ENCODE peak calls at places on chromosomes 12 and 14, in nine cellular contexts. J is neural progenitor cell, Z is A673, Y is aorta, L is A549, U is hepatocyte, C is lower lobe of right lung, S is neuronal stem cell, K is psoas muscle. E is an unnamed sample.

GRCh38 chr12:94421868-94422740 is 37.6 kb downstream of the CEP83 start:
- DNase-seq in K (no peak), S (no peak), Z (no peak), U (no peak), Y (no peak), J (no peak), L (peak), C (no peak), E (no peak)

GRCh38 chr14:73170686-73171085 is 34.4 kb downstream of the PSEN1 start:
- DNase-seq in J (no peak), S (no peak), K (no peak), L (no peak), Y (no peak), Z (no peak), U (no peak), C (no peak), E (no peak)

GRCh38 chr14:36520601-36521525 is 831 bp upstream of the NKX2-1 start:
- DNase-seq in Y (no peak), L (peak), J (peak), S (peak), C (peak), Z (no peak), U (peak), K (no peak), E (no peak)

GRCh38 chr12:152440-152839 is 61.5 kb downstream of the SLC6A12 start:
- DNase-seq in Z (no peak), K (no peak), Y (no peak), L (no peak), J (no peak), S (no peak), U (peak), C (no peak), E (no peak)

GRCh38 chr14:35332517-35333346 is 40.5 kb downstream of the PSMA6 start:
- DNase-seq in C (no peak), Y (no peak), U (peak), L (peak), K (no peak), Z (no peak), J (no peak), S (no peak), E (no peak)

GRCh38 chr14:33617154-33617553 is 333.7 kb downstream of the EGLN3 start:
- DNase-seq in K (no peak), Y (no peak), S (no peak), Z (peak), U (peak), C (no peak), J (no peak), L (no peak), E (peak)

GRCh38 chr14:97536421-97536820 is 739.2 kb downstream of the VRK1 start:
- DNase-seq in J (no peak), S (no peak), L (no peak), Z (no peak), Y (no peak), C (no peak), U (no peak), K (no peak), E (no peak)

GRCh38 chr12:78560633-78561032 is 303.9 kb upstream of the SYT1 start:
- DNase-seq in U (no peak), L (no peak), S (no peak), C (no peak), K (no peak), Z (no peak), J (no peak), Y (no peak), E (no peak)

GRCh38 chr12:116222358-116222757 is 55.1 kb downstream of the MED13L start:
- DNase-seq in Y (no peak), U (peak), L (peak), K (no peak), Z (peak), J (no peak), C (no peak), S (no peak), E (peak)

GRCh38 chr12:84069699-84070098 is 842.9 kb downstream of the SLC6A15 start:
- DNase-seq in K (no peak), J (no peak), U (no peak), L (no peak), C (no peak), Z (no peak), Y (no peak), S (no peak), E (no peak)

GRCh38 chr14:91149462-91149861 is 35.6 kb downstream of the DGLUCY start:
- DNase-seq in Z (peak), L (peak), S (no peak), K (peak), Y (peak), C (no peak), U (peak), J (no peak), E (peak)

GRCh38 chr14:87461704-87462103 is 531.3 kb downstream of the GALC start:
- DNase-seq in Y (no peak), U (no peak), S (peak), L (no peak), Z (no peak), C (no peak), J (peak), K (no peak), E (no peak)

GRCh38 chr12:130014485-130014807 is 110.6 kb upstream of the TMEM132D start:
- DNase-seq in U (peak), J (peak), K (no peak), Y (no peak), S (peak), L (peak), C (no peak), Z (no peak), E (no peak)

GRCh38 chr12:14211829-14212455 is 153.5 kb upstream of the ATF7IP start:
- DNase-seq in S (peak), K (no peak), L (no peak), J (peak), C (no peak), U (peak), Y (no peak), Z (no peak), E (no peak)

GRCh38 chr14:26839481-26839880 is 241.6 kb upstream of the NOVA1 start:
- DNase-seq in U (no peak), Y (no peak), Z (no peak), L (no peak), S (no peak), K (no peak), C (no peak), J (no peak), E (no peak)

GRCh38 chr14:32330356-32331226 is 1.5 kb downstream of the AKAP6 start:
- DNase-seq in L (no peak), J (peak), S (peak), U (no peak), K (no peak), Z (no peak), C (no peak), Y (no peak), E (peak)

GRCh38 chr12:112261559-112261958 is 120.7 kb downstream of the HECTD4 start:
- DNase-seq in S (no peak), L (peak), J (peak), U (no peak), Z (peak), C (no peak), Y (no peak), K (no peak), E (peak)

GRCh38 chr12:9325513-9325912 is 117.3 kb upstream of the PZP start:
- DNase-seq in L (no peak), Y (no peak), S (no peak), C (no peak), J (no peak), K (no peak), U (no peak), Z (no peak), E (no peak)

GRCh38 chr12:9327307-9327706 is 119.1 kb upstream of the PZP start:
- DNase-seq in Z (no peak), C (no peak), L (no peak), K (no peak), U (no peak), S (no peak), J (no peak), Y (no peak), E (no peak)

GRCh38 chr12:9323144-9323681 is 115.0 kb upstream of the PZP start:
- DNase-seq in K (no peak), Z (no peak), J (no peak), Y (no peak), U (no peak), S (no peak), C (no peak), L (no peak), E (no peak)

GRCh38 chr12:9328065-9328464 is 119.9 kb upstream of the PZP start:
- DNase-seq in J (no peak), U (no peak), Z (no peak), S (no peak), L (no peak), K (no peak), C (no peak), Y (no peak), E (no peak)

DNA sequence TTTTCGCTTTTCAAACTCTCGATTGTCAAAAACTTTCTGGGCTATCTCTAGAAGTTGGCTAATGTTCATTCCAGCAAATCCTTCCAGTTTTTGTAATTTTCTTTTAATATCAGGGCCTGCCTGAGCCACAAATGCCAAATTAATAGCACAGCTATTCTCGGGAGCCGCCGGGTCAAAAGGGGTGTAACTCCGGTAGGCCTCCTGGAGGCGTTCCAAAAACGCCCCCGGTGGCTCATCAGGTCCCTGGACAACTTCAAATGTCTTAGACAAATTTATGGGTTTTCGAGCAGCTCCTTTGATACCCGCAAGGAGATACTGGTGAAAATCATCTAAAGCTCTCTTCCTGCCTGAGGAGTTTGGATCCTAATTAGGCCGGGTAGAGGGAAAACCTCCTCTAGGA is 117.9 kb upstream of the PZP start:
- DNase-seq in Z (no peak), L (no peak), C (no peak), J (no peak), U (no peak), Y (no peak), K (no peak), S (no peak), E (no peak)
- H3K27ac ChIP-seq in Z (no peak), L (no peak), C (peak), J (no peak), U (no peak), Y (no peak), K (no peak), S (no peak), E (no peak)

GRCh38 chr12:4824415-4824814 is 85.3 kb upstream of the KCNA1 start:
- DNase-seq in L (peak), C (no peak), S (no peak), Z (no peak), U (peak), J (no peak), K (no peak), Y (no peak), E (no peak)
- H3K4me3 ChIP-seq in L (no peak), C (no peak), S (no peak), Z (no peak), U (no peak), J (no peak), K (no peak), Y (no peak), E (no peak)

DNA sequence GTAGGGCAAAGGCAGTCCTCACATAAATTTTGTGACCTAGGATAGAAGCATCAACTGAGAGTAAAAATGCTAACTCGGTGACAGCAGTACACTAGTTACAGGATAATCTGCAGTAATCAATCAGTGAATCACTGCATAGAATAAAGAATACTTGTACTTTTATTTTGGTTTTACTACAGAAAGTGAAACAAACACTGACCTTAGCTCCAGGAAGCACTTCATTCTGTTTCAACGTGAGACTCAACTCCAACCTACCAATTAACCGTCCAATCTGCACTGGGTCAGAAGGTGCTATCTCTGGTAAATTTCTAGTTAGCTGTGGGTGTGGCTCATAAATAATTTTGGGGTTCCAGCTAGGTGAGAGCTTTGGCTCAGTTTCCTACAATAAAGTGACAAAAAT is 21.8 kb downstream of the ATG2B start:
- DNase-seq in C (no peak), J (no peak), S (no peak), L (no peak), Y (no peak), U (no peak), K (no peak), Z (no peak), E (no peak)
- H3K27ac ChIP-seq in C (no peak), J (no peak), S (no peak), L (no peak), Y (no peak), U (no peak), K (no peak), Z (no peak), E (no peak)

GRCh38 chr14:105492051-105492965 is 1.3 kb downstream of the TEDC1 start:
- DNase-seq in Y (peak), J (no peak), S (no peak), K (peak), Z (no peak), U (peak), C (peak), L (peak), E (no peak)
- H3K4me3 ChIP-seq in Y (no peak), J (peak), S (peak), K (peak), Z (peak), U (no peak), C (peak), L (peak), E (peak)

GRCh38 chr14:60647837-60648168 is 1.5 kb downstream of the SIX1 start:
- DNase-seq in Z (no peak), S (no peak), L (no peak), K (no peak), C (no peak), J (no peak), U (no peak), Y (no peak), E (peak)

GRCh38 chr14:60648169-60648933 is 926 bp downstream of the SIX1 start:
- DNase-seq in J (peak), U (peak), Z (peak), L (peak), C (peak), S (peak), Y (no peak), K (peak), E (peak)

GRCh38 chr14:60646202-60646886 is 2.9 kb downstream of the SIX1 start:
- DNase-seq in Z (peak), L (no peak), Y (no peak), K (no peak), U (no peak), J (peak), C (no peak), S (peak), E (peak)

GRCh38 chr14:60648934-60649814 is at the start of gene SIX1:
- DNase-seq in L (peak), S (peak), U (peak), C (peak), K (peak), Z (peak), J (peak), Y (peak), E (peak)

GRCh38 chr14:60647081-60647836 is 2.0 kb downstream of the SIX1 start:
- DNase-seq in Y (peak), Z (peak), C (peak), S (peak), J (peak), L (peak), K (peak), U (peak), E (peak)
- H3K27ac ChIP-seq in Y (no peak), Z (peak), C (no peak), S (no peak), J (no peak), L (peak), K (peak), U (peak), E (peak)

GRCh38 chr14:59925797-59926196 is 5.9 kb downstream of the LRRC9 start:
- DNase-seq in Z (no peak), J (no peak), L (no peak), U (no peak), C (no peak), Y (no peak), S (no peak), K (no peak), E (no peak)

GRCh38 chr14:59918824-59919581 is 941 bp upstream of the LRRC9 start:
- DNase-seq in L (peak), Y (peak), Z (peak), K (peak), S (peak), J (peak), U (peak), C (peak), E (no peak)

GRCh38 chr14:59919582-59920377 is at the start of gene LRRC9:
- DNase-seq in Z (peak), Y (peak), J (peak), K (peak), S (peak), U (peak), L (no peak), C (peak), E (peak)

GRCh38 chr14:59920378-59920683 is 387 bp downstream of the LRRC9 start:
- DNase-seq in U (no peak), S (no peak), L (no peak), J (no peak), Z (no peak), C (no peak), Y (no peak), K (no peak), E (no peak)
- H3K4me3 ChIP-seq in U (no peak), S (peak), L (no peak), J (peak), Z (no peak), C (no peak), Y (no peak), K (no peak), E (no peak)